ENCODE peak calls at places on chromosomes 12 and 14, in ten cellular contexts. S, Z, E, T, D, W, I, U, X and C are unnamed samples.

GRCh38 chr12:94353130-94353529 is 106.5 kb downstream of the CEP83 start:
- DNase-seq in S (no peak), Z (no peak), E (no peak), T (no peak), D (no peak), W (no peak), I (no peak), U (no peak), X (no peak), C (no peak)

GRCh38 chr14:20499108-20499507 is 6.2 kb upstream of the RNASE10 start:
- DNase-seq in S (no peak), Z (no peak), E (no peak), T (no peak), D (no peak), W (no peak), I (no peak), U (no peak), X (no peak), C (no peak)

GRCh38 chr14:90991690-90992443 is 68.6 kb downstream of the RPS6KA5 start:
- DNase-seq in S (no peak), Z (no peak), E (no peak), T (no peak), D (no peak), W (no peak), I (no peak), U (no peak), X (no peak), C (no peak)

GRCh38 chr14:68865542-68865941 is 72.7 kb upstream of the ZFP36L1 start:
- DNase-seq in S (no peak), Z (no peak), E (no peak), T (no peak), D (no peak), W (no peak), I (no peak), U (no peak), X (no peak), C (no peak)

GRCh38 chr12:131507094-131507493 is 203.8 kb upstream of the SFSWAP start:
- DNase-seq in S (no peak), Z (no peak), E (no peak), T (no peak), D (no peak), W (no peak), I (no peak), U (no peak), X (no peak), C (no peak)

GRCh38 chr14:54696998-54697397 is 130.1 kb downstream of the SAMD4A start:
- DNase-seq in S (no peak), Z (no peak), E (no peak), T (no peak), D (no peak), W (no peak), I (no peak), U (no peak), X (no peak), C (no peak)

GRCh38 chr14:61973981-61974380 is 211.8 kb downstream of the SNAPC1 start:
- DNase-seq in S (no peak), Z (no peak), E (no peak), T (no peak), D (no peak), W (peak), I (no peak), U (no peak), X (no peak), C (no peak)

GRCh38 chr12:27635349-27635972 is 60.8 kb upstream of the REP15 start:
- DNase-seq in S (no peak), Z (no peak), E (no peak), T (no peak), D (peak), W (peak), I (no peak), U (no peak), X (no peak), C (no peak)

GRCh38 chr14:26917086-26917485 is 319.3 kb upstream of the NOVA1 start:
- DNase-seq in S (no peak), Z (no peak), E (no peak), T (no peak), D (no peak), W (no peak), I (no peak), U (no peak), X (no peak), C (no peak)

GRCh38 chr12:57887631-57888406 is 41.3 kb upstream of the CTDSP2 start:
- DNase-seq in S (no peak), Z (no peak), E (peak), T (no peak), D (no peak), W (peak), I (no peak), U (no peak), X (peak), C (no peak)

GRCh38 chr12:64998327-64999156 is 122.6 kb downstream of the WIF1 start:
- DNase-seq in S (no peak), Z (no peak), E (no peak), T (no peak), D (no peak), W (no peak), I (no peak), U (no peak), X (no peak), C (no peak)

GRCh38 chr12:53190108-53190729 is 9.5 kb upstream of the CSAD start:
- DNase-seq in S (peak), Z (no peak), E (peak), T (no peak), D (peak), W (peak), I (no peak), U (no peak), X (no peak), C (peak)

GRCh38 chr14:91898256-91898843 is 31.0 kb upstream of the TC2N start:
- DNase-seq in S (no peak), Z (no peak), E (peak), T (no peak), D (no peak), W (no peak), I (no peak), U (no peak), X (no peak), C (no peak)

GRCh38 chr14:95302667-95303066 is 17.0 kb downstream of the CLMN start:
- DNase-seq in S (no peak), Z (no peak), E (no peak), T (no peak), D (no peak), W (no peak), I (no peak), U (no peak), X (no peak), C (no peak)

GRCh38 chr14:33999771-34000291 is 49.0 kb upstream of the EGLN3 start:
- DNase-seq in S (no peak), Z (no peak), E (no peak), T (no peak), D (no peak), W (no peak), I (no peak), U (no peak), X (no peak), C (no peak)

GRCh38 chr12:53064613-53065415 is 14.4 kb downstream of the SPRYD3 start:
- DNase-seq in S (no peak), Z (no peak), E (no peak), T (no peak), D (no peak), W (no peak), I (no peak), U (no peak), X (no peak), C (no peak)

GRCh38 chr14:90649096-90649495 is 167.1 kb downstream of the TTC7B start:
- DNase-seq in S (no peak), Z (no peak), E (no peak), T (no peak), D (no peak), W (no peak), I (no peak), U (no peak), X (no peak), C (no peak)

GRCh38 chr14:42023452-42023851 is 416.8 kb downstream of the LRFN5 start:
- DNase-seq in S (no peak), Z (no peak), E (peak), T (no peak), D (no peak), W (no peak), I (no peak), U (no peak), X (no peak), C (no peak)

GRCh38 chr14:22567437-22567836 is 21.6 kb downstream of the DAD1 start:
- DNase-seq in S (no peak), Z (no peak), E (no peak), T (no peak), D (peak), W (no peak), I (no peak), U (no peak), X (no peak), C (no peak)

GRCh38 chr12:53492188-53492587 is 7.1 kb downstream of the MAP3K12 start:
- DNase-seq in S (no peak), Z (no peak), E (no peak), T (no peak), D (no peak), W (no peak), I (no peak), U (no peak), X (no peak), C (no peak)

GRCh38 chr12:52243264-52243773 is 10.3 kb downstream of the KRT7 start:
- DNase-seq in S (no peak), Z (no peak), E (no peak), T (no peak), D (no peak), W (no peak), I (no peak), U (no peak), X (no peak), C (no peak)

GRCh38 chr12:132506730-132507538 is 17.0 kb downstream of the FBRSL1 start:
- DNase-seq in S (peak), Z (no peak), E (no peak), T (peak), D (peak), W (peak), I (no peak), U (no peak), X (peak), C (peak)

GRCh38 chr12:93939641-93940040 is 208.7 kb upstream of the PLXNC1 start:
- DNase-seq in S (no peak), Z (no peak), E (no peak), T (no peak), D (no peak), W (no peak), I (no peak), U (no peak), X (no peak), C (no peak)

GRCh38 chr12:3496964-3497363 is 6.0 kb downstream of the PRMT8 start:
- DNase-seq in S (no peak), Z (no peak), E (no peak), T (no peak), D (peak), W (no peak), I (no peak), U (peak), X (no peak), C (no peak)

GRCh38 chr14:39033371-39033770 is 69.7 kb downstream of the SEC23A start:
- DNase-seq in S (no peak), Z (no peak), E (no peak), T (no peak), D (no peak), W (peak), I (no peak), U (no peak), X (no peak), C (no peak)

GRCh38 chr14:60151715-60152114 is 13.5 kb downstream of the DHRS7 start:
- DNase-seq in S (peak), Z (peak), E (no peak), T (no peak), D (peak), W (peak), I (no peak), U (no peak), X (peak), C (no peak)

GRCh38 chr12:38782393-38782792 is 123.0 kb downstream of the CPNE8 start:
- DNase-seq in S (no peak), Z (no peak), E (no peak), T (no peak), D (no peak), W (no peak), I (no peak), U (no peak), X (no peak), C (no peak)

GRCh38 chr12:115941362-115941761 is 336.1 kb downstream of the MED13L start:
- DNase-seq in S (no peak), Z (no peak), E (no peak), T (no peak), D (no peak), W (no peak), I (no peak), U (no peak), X (no peak), C (no peak)

GRCh38 chr14:60276347-60276746 is 27.3 kb downstream of the PPM1A start:
- DNase-seq in S (no peak), Z (no peak), E (no peak), T (no peak), D (no peak), W (no peak), I (no peak), U (no peak), X (no peak), C (no peak)

GRCh38 chr12:67437011-67437410 is 167.9 kb downstream of the CAND1 start:
- DNase-seq in S (no peak), Z (no peak), E (no peak), T (no peak), D (no peak), W (no peak), I (no peak), U (no peak), X (no peak), C (no peak)

GRCh38 chr12:13165578-13166120 is 30.9 kb upstream of the EMP1 start:
- DNase-seq in S (peak), Z (peak), E (no peak), T (peak), D (peak), W (peak), I (no peak), U (no peak), X (peak), C (no peak)

GRCh38 chr12:89984846-89985245 is 276.2 kb upstream of the ATP2B1 start:
- DNase-seq in S (no peak), Z (no peak), E (no peak), T (no peak), D (no peak), W (no peak), I (no peak), U (no peak), X (no peak), C (no peak)

GRCh38 chr12:77013091-77013490 is 52.3 kb downstream of the E2F7 start:
- DNase-seq in S (no peak), Z (no peak), E (no peak), T (no peak), D (no peak), W (no peak), I (no peak), U (no peak), X (no peak), C (no peak)

GRCh38 chr14:90986510-90986909 is 73.9 kb downstream of the RPS6KA5 start:
- DNase-seq in S (no peak), Z (no peak), E (no peak), T (no peak), D (no peak), W (no peak), I (no peak), U (no peak), X (no peak), C (no peak)